ENCODE peak calls at places on chromosomes 1 and 21, in six cellular contexts. One of them, this sample, is unnamed.

GRCh38 chr21:43916691-43917514 is 51.9 kb downstream of the AGPAT3 start:
- DNase-seq in stimulated activated CD4-positive, alpha-beta T cell treated with anti-CD3 and anti-CD28 coated beads, Interleukin-15, amount 100 ng/mL, for 24 hours: peak
- DNase-seq in astrocyte of the hippocampus: no peak
- DNase-seq in NCI-H446: no peak
- DNase-seq in dermis blood vessel endothelial cell: no peak
- DNase-seq in nucleus accumbens: no peak
- DNase-seq in this sample: no peak

GRCh38 chr1:2439369-2439768 is 27.0 kb upstream of the PEX10 start:
- DNase-seq in stimulated activated CD4-positive, alpha-beta T cell treated with anti-CD3 and anti-CD28 coated beads, Interleukin-15, amount 100 ng/mL, for 24 hours: no peak
- DNase-seq in astrocyte of the hippocampus: no peak
- DNase-seq in NCI-H446: no peak
- DNase-seq in dermis blood vessel endothelial cell: no peak
- DNase-seq in nucleus accumbens: no peak
- DNase-seq in this sample: no peak

GRCh38 chr1:116737855-116738318 is 16.3 kb upstream of the CD2 start:
- DNase-seq in stimulated activated CD4-positive, alpha-beta T cell treated with anti-CD3 and anti-CD28 coated beads, Interleukin-15, amount 100 ng/mL, for 24 hours: peak
- DNase-seq in astrocyte of the hippocampus: no peak
- DNase-seq in NCI-H446: no peak
- DNase-seq in dermis blood vessel endothelial cell: no peak
- DNase-seq in nucleus accumbens: no peak
- DNase-seq in this sample: no peak

GRCh38 chr1:33155877-33156538 is 25.8 kb downstream of the TRIM62 start:
- DNase-seq in stimulated activated CD4-positive, alpha-beta T cell treated with anti-CD3 and anti-CD28 coated beads, Interleukin-15, amount 100 ng/mL, for 24 hours: no peak
- DNase-seq in astrocyte of the hippocampus: no peak
- DNase-seq in NCI-H446: no peak
- DNase-seq in dermis blood vessel endothelial cell: no peak
- DNase-seq in nucleus accumbens: no peak
- DNase-seq in this sample: no peak

GRCh38 chr1:193537266-193538003 is 351.0 kb upstream of the B3GALT2 start:
- DNase-seq in stimulated activated CD4-positive, alpha-beta T cell treated with anti-CD3 and anti-CD28 coated beads, Interleukin-15, amount 100 ng/mL, for 24 hours: peak
- DNase-seq in astrocyte of the hippocampus: no peak
- DNase-seq in NCI-H446: no peak
- DNase-seq in dermis blood vessel endothelial cell: no peak
- DNase-seq in nucleus accumbens: no peak
- DNase-seq in this sample: no peak

GRCh38 chr21:36584980-36585940 is 105.3 kb upstream of the CLDN14 start:
- DNase-seq in stimulated activated CD4-positive, alpha-beta T cell treated with anti-CD3 and anti-CD28 coated beads, Interleukin-15, amount 100 ng/mL, for 24 hours: no peak
- DNase-seq in astrocyte of the hippocampus: no peak
- DNase-seq in NCI-H446: no peak
- DNase-seq in dermis blood vessel endothelial cell: no peak
- DNase-seq in nucleus accumbens: no peak
- DNase-seq in this sample: no peak

GRCh38 chr1:28193701-28194161 is 17.2 kb upstream of the PTAFR start:
- DNase-seq in stimulated activated CD4-positive, alpha-beta T cell treated with anti-CD3 and anti-CD28 coated beads, Interleukin-15, amount 100 ng/mL, for 24 hours: no peak
- DNase-seq in astrocyte of the hippocampus: no peak
- DNase-seq in NCI-H446: no peak
- DNase-seq in dermis blood vessel endothelial cell: no peak
- DNase-seq in nucleus accumbens: no peak
- DNase-seq in this sample: no peak

GRCh38 chr1:2468041-2468472 is 8.0 kb upstream of the PLCH2 start:
- DNase-seq in stimulated activated CD4-positive, alpha-beta T cell treated with anti-CD3 and anti-CD28 coated beads, Interleukin-15, amount 100 ng/mL, for 24 hours: peak
- DNase-seq in astrocyte of the hippocampus: peak
- DNase-seq in NCI-H446: no peak
- DNase-seq in dermis blood vessel endothelial cell: peak
- DNase-seq in nucleus accumbens: no peak
- DNase-seq in this sample: no peak

GRCh38 chr21:15065381-15066230 is 806 bp upstream of the NRIP1 start:
- DNase-seq in stimulated activated CD4-positive, alpha-beta T cell treated with anti-CD3 and anti-CD28 coated beads, Interleukin-15, amount 100 ng/mL, for 24 hours: peak
- DNase-seq in astrocyte of the hippocampus: peak
- DNase-seq in NCI-H446: no peak
- DNase-seq in dermis blood vessel endothelial cell: peak
- DNase-seq in nucleus accumbens: peak
- DNase-seq in this sample: peak

GRCh38 chr1:167616521-167616920 is 13.5 kb upstream of the RCSD1 start:
- DNase-seq in stimulated activated CD4-positive, alpha-beta T cell treated with anti-CD3 and anti-CD28 coated beads, Interleukin-15, amount 100 ng/mL, for 24 hours: no peak
- DNase-seq in astrocyte of the hippocampus: no peak
- DNase-seq in NCI-H446: no peak
- DNase-seq in dermis blood vessel endothelial cell: no peak
- DNase-seq in nucleus accumbens: no peak
- DNase-seq in this sample: no peak

GRCh38 chr21:32414579-32415358 is 2.3 kb downstream of the EVA1C start:
- DNase-seq in stimulated activated CD4-positive, alpha-beta T cell treated with anti-CD3 and anti-CD28 coated beads, Interleukin-15, amount 100 ng/mL, for 24 hours: no peak
- DNase-seq in astrocyte of the hippocampus: peak
- DNase-seq in NCI-H446: no peak
- DNase-seq in dermis blood vessel endothelial cell: peak
- DNase-seq in nucleus accumbens: peak
- DNase-seq in this sample: no peak

GRCh38 chr1:199551967-199552565 is 475.4 kb upstream of the NR5A2 start:
- DNase-seq in stimulated activated CD4-positive, alpha-beta T cell treated with anti-CD3 and anti-CD28 coated beads, Interleukin-15, amount 100 ng/mL, for 24 hours: peak
- DNase-seq in astrocyte of the hippocampus: peak
- DNase-seq in NCI-H446: peak
- DNase-seq in dermis blood vessel endothelial cell: peak
- DNase-seq in nucleus accumbens: peak
- DNase-seq in this sample: peak

GRCh38 chr1:77536813-77537212 is 145.6 kb downstream of the ZZZ3 start:
- DNase-seq in stimulated activated CD4-positive, alpha-beta T cell treated with anti-CD3 and anti-CD28 coated beads, Interleukin-15, amount 100 ng/mL, for 24 hours: no peak
- DNase-seq in astrocyte of the hippocampus: peak
- DNase-seq in NCI-H446: peak
- DNase-seq in dermis blood vessel endothelial cell: peak
- DNase-seq in nucleus accumbens: no peak
- DNase-seq in this sample: no peak

GRCh38 chr1:170734412-170735175 is 70.7 kb downstream of the PRRX1 start:
- DNase-seq in stimulated activated CD4-positive, alpha-beta T cell treated with anti-CD3 and anti-CD28 coated beads, Interleukin-15, amount 100 ng/mL, for 24 hours: no peak
- DNase-seq in astrocyte of the hippocampus: peak
- DNase-seq in NCI-H446: no peak
- DNase-seq in dermis blood vessel endothelial cell: no peak
- DNase-seq in nucleus accumbens: no peak
- DNase-seq in this sample: no peak

GRCh38 chr1:179296356-179296755 is 2.8 kb downstream of the SOAT1 start:
- DNase-seq in stimulated activated CD4-positive, alpha-beta T cell treated with anti-CD3 and anti-CD28 coated beads, Interleukin-15, amount 100 ng/mL, for 24 hours: no peak
- DNase-seq in astrocyte of the hippocampus: peak
- DNase-seq in NCI-H446: no peak
- DNase-seq in dermis blood vessel endothelial cell: no peak
- DNase-seq in nucleus accumbens: no peak
- DNase-seq in this sample: peak

GRCh38 chr1:55970711-55971110 is 608.7 kb downstream of the PLPP3 start:
- DNase-seq in stimulated activated CD4-positive, alpha-beta T cell treated with anti-CD3 and anti-CD28 coated beads, Interleukin-15, amount 100 ng/mL, for 24 hours: no peak
- DNase-seq in astrocyte of the hippocampus: peak
- DNase-seq in NCI-H446: no peak
- DNase-seq in dermis blood vessel endothelial cell: no peak
- DNase-seq in nucleus accumbens: no peak
- DNase-seq in this sample: no peak

GRCh38 chr1:94106716-94107115 is 14.2 kb downstream of the ABCA4 start:
- DNase-seq in stimulated activated CD4-positive, alpha-beta T cell treated with anti-CD3 and anti-CD28 coated beads, Interleukin-15, amount 100 ng/mL, for 24 hours: no peak
- DNase-seq in astrocyte of the hippocampus: no peak
- DNase-seq in NCI-H446: no peak
- DNase-seq in dermis blood vessel endothelial cell: no peak
- DNase-seq in nucleus accumbens: no peak
- DNase-seq in this sample: no peak

GRCh38 chr21:21122680-21123079 is 124.5 kb downstream of the NCAM2 start:
- DNase-seq in stimulated activated CD4-positive, alpha-beta T cell treated with anti-CD3 and anti-CD28 coated beads, Interleukin-15, amount 100 ng/mL, for 24 hours: no peak
- DNase-seq in astrocyte of the hippocampus: no peak
- DNase-seq in NCI-H446: no peak
- DNase-seq in dermis blood vessel endothelial cell: no peak
- DNase-seq in nucleus accumbens: no peak
- DNase-seq in this sample: no peak

GRCh38 chr1:10796029-10796944 is at the start of gene CASZ1:
- DNase-seq in stimulated activated CD4-positive, alpha-beta T cell treated with anti-CD3 and anti-CD28 coated beads, Interleukin-15, amount 100 ng/mL, for 24 hours: peak
- DNase-seq in astrocyte of the hippocampus: peak
- DNase-seq in NCI-H446: peak
- DNase-seq in dermis blood vessel endothelial cell: peak
- DNase-seq in nucleus accumbens: peak
- DNase-seq in this sample: peak

GRCh38 chr1:9338354-9339250 is 45.9 kb downstream of the SPSB1 start:
- DNase-seq in stimulated activated CD4-positive, alpha-beta T cell treated with anti-CD3 and anti-CD28 coated beads, Interleukin-15, amount 100 ng/mL, for 24 hours: no peak
- DNase-seq in astrocyte of the hippocampus: no peak
- DNase-seq in NCI-H446: no peak
- DNase-seq in dermis blood vessel endothelial cell: peak
- DNase-seq in nucleus accumbens: no peak
- DNase-seq in this sample: no peak

GRCh38 chr1:192747942-192748341 is 60.9 kb upstream of the RGS2 start:
- DNase-seq in stimulated activated CD4-positive, alpha-beta T cell treated with anti-CD3 and anti-CD28 coated beads, Interleukin-15, amount 100 ng/mL, for 24 hours: no peak
- DNase-seq in astrocyte of the hippocampus: peak
- DNase-seq in NCI-H446: no peak
- DNase-seq in dermis blood vessel endothelial cell: no peak
- DNase-seq in nucleus accumbens: no peak
- DNase-seq in this sample: no peak

GRCh38 chr1:22163578-22163977 is 20.7 kb upstream of the WNT4 start:
- DNase-seq in stimulated activated CD4-positive, alpha-beta T cell treated with anti-CD3 and anti-CD28 coated beads, Interleukin-15, amount 100 ng/mL, for 24 hours: no peak
- DNase-seq in astrocyte of the hippocampus: no peak
- DNase-seq in NCI-H446: no peak
- DNase-seq in dermis blood vessel endothelial cell: peak
- DNase-seq in nucleus accumbens: no peak
- DNase-seq in this sample: no peak

GRCh38 chr1:234841710-234842231 is 231.8 kb upstream of the IRF2BP2 start:
- DNase-seq in stimulated activated CD4-positive, alpha-beta T cell treated with anti-CD3 and anti-CD28 coated beads, Interleukin-15, amount 100 ng/mL, for 24 hours: no peak
- DNase-seq in astrocyte of the hippocampus: no peak
- DNase-seq in NCI-H446: no peak
- DNase-seq in dermis blood vessel endothelial cell: no peak
- DNase-seq in nucleus accumbens: peak
- DNase-seq in this sample: no peak

GRCh38 chr21:30580132-30580531 is 10.1 kb downstream of the KRTAP22-2 start:
- DNase-seq in stimulated activated CD4-positive, alpha-beta T cell treated with anti-CD3 and anti-CD28 coated beads, Interleukin-15, amount 100 ng/mL, for 24 hours: no peak
- DNase-seq in astrocyte of the hippocampus: no peak
- DNase-seq in NCI-H446: peak
- DNase-seq in dermis blood vessel endothelial cell: no peak
- DNase-seq in nucleus accumbens: no peak
- DNase-seq in this sample: no peak

GRCh38 chr1:56564615-56565014 is 14.7 kb downstream of the PLPP3 start:
- DNase-seq in stimulated activated CD4-positive, alpha-beta T cell treated with anti-CD3 and anti-CD28 coated beads, Interleukin-15, amount 100 ng/mL, for 24 hours: no peak
- DNase-seq in astrocyte of the hippocampus: no peak
- DNase-seq in NCI-H446: no peak
- DNase-seq in dermis blood vessel endothelial cell: no peak
- DNase-seq in nucleus accumbens: no peak
- DNase-seq in this sample: no peak

GRCh38 chr1:69651656-69652055 is 83.9 kb downstream of the LRRC7 start:
- DNase-seq in stimulated activated CD4-positive, alpha-beta T cell treated with anti-CD3 and anti-CD28 coated beads, Interleukin-15, amount 100 ng/mL, for 24 hours: no peak
- DNase-seq in astrocyte of the hippocampus: no peak
- DNase-seq in NCI-H446: no peak
- DNase-seq in dermis blood vessel endothelial cell: no peak
- DNase-seq in nucleus accumbens: no peak
- DNase-seq in this sample: no peak

GRCh38 chr21:21973806-21974205 is 975.6 kb downstream of the NCAM2 start:
- DNase-seq in stimulated activated CD4-positive, alpha-beta T cell treated with anti-CD3 and anti-CD28 coated beads, Interleukin-15, amount 100 ng/mL, for 24 hours: no peak
- DNase-seq in astrocyte of the hippocampus: no peak
- DNase-seq in NCI-H446: no peak
- DNase-seq in dermis blood vessel endothelial cell: no peak
- DNase-seq in nucleus accumbens: no peak
- DNase-seq in this sample: peak

GRCh38 chr1:17826165-17826488 is 71.0 kb downstream of the ACTL8 start:
- DNase-seq in stimulated activated CD4-positive, alpha-beta T cell treated with anti-CD3 and anti-CD28 coated beads, Interleukin-15, amount 100 ng/mL, for 24 hours: peak
- DNase-seq in astrocyte of the hippocampus: peak
- DNase-seq in NCI-H446: peak
- DNase-seq in dermis blood vessel endothelial cell: no peak
- DNase-seq in nucleus accumbens: peak
- DNase-seq in this sample: peak

GRCh38 chr1:207049974-207050391 is 1.0 kb downstream of the YOD1 start:
- DNase-seq in stimulated activated CD4-positive, alpha-beta T cell treated with anti-CD3 and anti-CD28 coated beads, Interleukin-15, amount 100 ng/mL, for 24 hours: peak
- DNase-seq in astrocyte of the hippocampus: peak
- DNase-seq in NCI-H446: peak
- DNase-seq in dermis blood vessel endothelial cell: peak
- DNase-seq in nucleus accumbens: peak
- DNase-seq in this sample: peak

GRCh38 chr21:45543710-45544448 is 1.6 kb upstream of the SLC19A1 start:
- DNase-seq in stimulated activated CD4-positive, alpha-beta T cell treated with anti-CD3 and anti-CD28 coated beads, Interleukin-15, amount 100 ng/mL, for 24 hours: no peak
- DNase-seq in astrocyte of the hippocampus: no peak
- DNase-seq in NCI-H446: no peak
- DNase-seq in dermis blood vessel endothelial cell: no peak
- DNase-seq in nucleus accumbens: no peak
- DNase-seq in this sample: no peak

GRCh38 chr1:6082430-6082971 is 36.8 kb downstream of the KCNAB2 start:
- DNase-seq in stimulated activated CD4-positive, alpha-beta T cell treated with anti-CD3 and anti-CD28 coated beads, Interleukin-15, amount 100 ng/mL, for 24 hours: no peak
- DNase-seq in astrocyte of the hippocampus: peak
- DNase-seq in NCI-H446: peak
- DNase-seq in dermis blood vessel endothelial cell: peak
- DNase-seq in nucleus accumbens: peak
- DNase-seq in this sample: no peak

GRCh38 chr1:65724151-65724550 is 68.5 kb upstream of the PDE4B start:
- DNase-seq in stimulated activated CD4-positive, alpha-beta T cell treated with anti-CD3 and anti-CD28 coated beads, Interleukin-15, amount 100 ng/mL, for 24 hours: no peak
- DNase-seq in astrocyte of the hippocampus: no peak
- DNase-seq in NCI-H446: peak
- DNase-seq in dermis blood vessel endothelial cell: no peak
- DNase-seq in nucleus accumbens: no peak
- DNase-seq in this sample: no peak

GRCh38 chr1:102045752-102046151 is 49.0 kb upstream of the OLFM3 start:
- DNase-seq in stimulated activated CD4-positive, alpha-beta T cell treated with anti-CD3 and anti-CD28 coated beads, Interleukin-15, amount 100 ng/mL, for 24 hours: no peak
- DNase-seq in astrocyte of the hippocampus: no peak
- DNase-seq in NCI-H446: peak
- DNase-seq in dermis blood vessel endothelial cell: no peak
- DNase-seq in nucleus accumbens: no peak
- DNase-seq in this sample: no peak

GRCh38 chr1:26285366-26286063 is 5.6 kb downstream of the SH3BGRL3 start:
- DNase-seq in stimulated activated CD4-positive, alpha-beta T cell treated with anti-CD3 and anti-CD28 coated beads, Interleukin-15, amount 100 ng/mL, for 24 hours: peak
- DNase-seq in astrocyte of the hippocampus: no peak
- DNase-seq in NCI-H446: no peak
- DNase-seq in dermis blood vessel endothelial cell: peak
- DNase-seq in nucleus accumbens: no peak
- DNase-seq in this sample: peak

GRCh38 chr1:2978691-2979190 is 42.5 kb upstream of the ACTRT2 start:
- DNase-seq in stimulated activated CD4-positive, alpha-beta T cell treated with anti-CD3 and anti-CD28 coated beads, Interleukin-15, amount 100 ng/mL, for 24 hours: no peak
- DNase-seq in astrocyte of the hippocampus: no peak
- DNase-seq in NCI-H446: no peak
- DNase-seq in dermis blood vessel endothelial cell: no peak
- DNase-seq in nucleus accumbens: no peak
- DNase-seq in this sample: no peak

GRCh38 chr1:212782422-212783154 is 9.0 kb downstream of the NSL1 start:
- DNase-seq in stimulated activated CD4-positive, alpha-beta T cell treated with anti-CD3 and anti-CD28 coated beads, Interleukin-15, amount 100 ng/mL, for 24 hours: no peak
- DNase-seq in astrocyte of the hippocampus: peak
- DNase-seq in NCI-H446: peak
- DNase-seq in dermis blood vessel endothelial cell: peak
- DNase-seq in nucleus accumbens: no peak
- DNase-seq in this sample: no peak

GRCh38 chr1:99004270-99005141 is at the start of gene PLPPR5:
- DNase-seq in stimulated activated CD4-positive, alpha-beta T cell treated with anti-CD3 and anti-CD28 coated beads, Interleukin-15, amount 100 ng/mL, for 24 hours: peak
- DNase-seq in astrocyte of the hippocampus: peak
- DNase-seq in NCI-H446: peak
- DNase-seq in dermis blood vessel endothelial cell: peak
- DNase-seq in nucleus accumbens: peak
- DNase-seq in this sample: peak

GRCh38 chr1:33656467-33656866 is 184.0 kb downstream of the ZSCAN20 start:
- DNase-seq in stimulated activated CD4-positive, alpha-beta T cell treated with anti-CD3 and anti-CD28 coated beads, Interleukin-15, amount 100 ng/mL, for 24 hours: no peak
- DNase-seq in astrocyte of the hippocampus: no peak
- DNase-seq in NCI-H446: no peak
- DNase-seq in dermis blood vessel endothelial cell: no peak
- DNase-seq in nucleus accumbens: no peak
- DNase-seq in this sample: no peak